ENCODE peak calls at places on chromosomes 7 and 10, in seven cellular contexts. One of them, this sample, is unnamed.

GRCh38 chr7:151763420-151763984 is 113.4 kb downstream of the PRKAG2 start:
- DNase-seq in AG08396: no peak
- DNase-seq in NCI-H1092: no peak
- DNase-seq in dorsolateral prefrontal cortex: no peak
- DNase-seq in mammary epithelial cell: no peak
- DNase-seq in stimulated activated CD4-positive, alpha-beta T cell treated with anti-CD3 and anti-CD28 coated beads, Interleukin-4, amount 100 ng/mL, for 4 hours: no peak
- DNase-seq in NCI-H510A: no peak
- DNase-seq in this sample: no peak

GRCh38 chr7:134502463-134502862 is 24.9 kb upstream of the AKR1B10 start:
- DNase-seq in AG08396: no peak
- DNase-seq in NCI-H1092: no peak
- DNase-seq in dorsolateral prefrontal cortex: no peak
- DNase-seq in mammary epithelial cell: peak
- DNase-seq in stimulated activated CD4-positive, alpha-beta T cell treated with anti-CD3 and anti-CD28 coated beads, Interleukin-4, amount 100 ng/mL, for 4 hours: no peak
- DNase-seq in NCI-H510A: no peak
- DNase-seq in this sample: no peak

GRCh38 chr7:98309566-98309965 is 28.1 kb downstream of the BRI3 start:
- DNase-seq in AG08396: no peak
- DNase-seq in NCI-H1092: no peak
- DNase-seq in dorsolateral prefrontal cortex: no peak
- DNase-seq in mammary epithelial cell: no peak
- DNase-seq in stimulated activated CD4-positive, alpha-beta T cell treated with anti-CD3 and anti-CD28 coated beads, Interleukin-4, amount 100 ng/mL, for 4 hours: no peak
- DNase-seq in NCI-H510A: no peak
- DNase-seq in this sample: no peak

GRCh38 chr10:48477181-48477580 is 127.7 kb downstream of the ARHGAP22 start:
- DNase-seq in AG08396: no peak
- DNase-seq in NCI-H1092: no peak
- DNase-seq in dorsolateral prefrontal cortex: no peak
- DNase-seq in mammary epithelial cell: no peak
- DNase-seq in stimulated activated CD4-positive, alpha-beta T cell treated with anti-CD3 and anti-CD28 coated beads, Interleukin-4, amount 100 ng/mL, for 4 hours: no peak
- DNase-seq in NCI-H510A: no peak
- DNase-seq in this sample: no peak

GRCh38 chr7:122407195-122407594 is 102.6 kb upstream of the FEZF1 start:
- DNase-seq in AG08396: no peak
- DNase-seq in NCI-H1092: no peak
- DNase-seq in dorsolateral prefrontal cortex: no peak
- DNase-seq in mammary epithelial cell: no peak
- DNase-seq in stimulated activated CD4-positive, alpha-beta T cell treated with anti-CD3 and anti-CD28 coated beads, Interleukin-4, amount 100 ng/mL, for 4 hours: no peak
- DNase-seq in NCI-H510A: no peak
- DNase-seq in this sample: no peak

GRCh38 chr10:5627486-5628044 is 38.8 kb downstream of the ASB13 start:
- DNase-seq in AG08396: no peak
- DNase-seq in NCI-H1092: no peak
- DNase-seq in dorsolateral prefrontal cortex: no peak
- DNase-seq in mammary epithelial cell: no peak
- DNase-seq in stimulated activated CD4-positive, alpha-beta T cell treated with anti-CD3 and anti-CD28 coated beads, Interleukin-4, amount 100 ng/mL, for 4 hours: no peak
- DNase-seq in NCI-H510A: no peak
- DNase-seq in this sample: no peak

GRCh38 chr7:151245360-151246160 is 2.9 kb downstream of the SMARCD3 start:
- DNase-seq in AG08396: peak
- DNase-seq in NCI-H1092: peak
- DNase-seq in dorsolateral prefrontal cortex: peak
- DNase-seq in mammary epithelial cell: no peak
- DNase-seq in stimulated activated CD4-positive, alpha-beta T cell treated with anti-CD3 and anti-CD28 coated beads, Interleukin-4, amount 100 ng/mL, for 4 hours: peak
- DNase-seq in NCI-H510A: no peak
- DNase-seq in this sample: no peak

GRCh38 chr10:124653811-124654651 is 90.1 kb downstream of the FAM53B start:
- DNase-seq in AG08396: no peak
- DNase-seq in NCI-H1092: peak
- DNase-seq in dorsolateral prefrontal cortex: no peak
- DNase-seq in mammary epithelial cell: peak
- DNase-seq in stimulated activated CD4-positive, alpha-beta T cell treated with anti-CD3 and anti-CD28 coated beads, Interleukin-4, amount 100 ng/mL, for 4 hours: no peak
- DNase-seq in NCI-H510A: no peak
- DNase-seq in this sample: no peak

GRCh38 chr7:34133983-34134782 is 228.8 kb downstream of the BMPER start:
- DNase-seq in AG08396: peak
- DNase-seq in NCI-H1092: peak
- DNase-seq in dorsolateral prefrontal cortex: peak
- DNase-seq in mammary epithelial cell: peak
- DNase-seq in stimulated activated CD4-positive, alpha-beta T cell treated with anti-CD3 and anti-CD28 coated beads, Interleukin-4, amount 100 ng/mL, for 4 hours: no peak
- DNase-seq in NCI-H510A: peak
- DNase-seq in this sample: peak

GRCh38 chr7:80997841-80998240 is 79.0 kb upstream of the SEMA3C start:
- DNase-seq in AG08396: no peak
- DNase-seq in NCI-H1092: no peak
- DNase-seq in dorsolateral prefrontal cortex: no peak
- DNase-seq in mammary epithelial cell: no peak
- DNase-seq in stimulated activated CD4-positive, alpha-beta T cell treated with anti-CD3 and anti-CD28 coated beads, Interleukin-4, amount 100 ng/mL, for 4 hours: no peak
- DNase-seq in NCI-H510A: no peak
- DNase-seq in this sample: no peak

GRCh38 chr10:50884302-50884701 is 1.1 kb downstream of the A1CF start:
- DNase-seq in AG08396: no peak
- DNase-seq in NCI-H1092: no peak
- DNase-seq in dorsolateral prefrontal cortex: no peak
- DNase-seq in mammary epithelial cell: no peak
- DNase-seq in stimulated activated CD4-positive, alpha-beta T cell treated with anti-CD3 and anti-CD28 coated beads, Interleukin-4, amount 100 ng/mL, for 4 hours: no peak
- DNase-seq in NCI-H510A: no peak
- DNase-seq in this sample: no peak

GRCh38 chr10:132397036-132397541 is at the start of gene PWWP2B:
- DNase-seq in AG08396: peak
- DNase-seq in NCI-H1092: no peak
- DNase-seq in dorsolateral prefrontal cortex: no peak
- DNase-seq in mammary epithelial cell: no peak
- DNase-seq in stimulated activated CD4-positive, alpha-beta T cell treated with anti-CD3 and anti-CD28 coated beads, Interleukin-4, amount 100 ng/mL, for 4 hours: peak
- DNase-seq in NCI-H510A: no peak
- DNase-seq in this sample: no peak

GRCh38 chr7:142896151-142896550 is 10.6 kb upstream of the TRPV6 start:
- DNase-seq in AG08396: no peak
- DNase-seq in NCI-H1092: no peak
- DNase-seq in dorsolateral prefrontal cortex: no peak
- DNase-seq in mammary epithelial cell: no peak
- DNase-seq in stimulated activated CD4-positive, alpha-beta T cell treated with anti-CD3 and anti-CD28 coated beads, Interleukin-4, amount 100 ng/mL, for 4 hours: no peak
- DNase-seq in NCI-H510A: no peak
- DNase-seq in this sample: no peak

GRCh38 chr7:41574377-41574776 is 128.5 kb downstream of the INHBA start:
- DNase-seq in AG08396: peak
- DNase-seq in NCI-H1092: no peak
- DNase-seq in dorsolateral prefrontal cortex: no peak
- DNase-seq in mammary epithelial cell: peak
- DNase-seq in stimulated activated CD4-positive, alpha-beta T cell treated with anti-CD3 and anti-CD28 coated beads, Interleukin-4, amount 100 ng/mL, for 4 hours: no peak
- DNase-seq in NCI-H510A: no peak
- DNase-seq in this sample: no peak

GRCh38 chr10:120575411-120575810 is 118.4 kb downstream of the PLPP4 start:
- DNase-seq in AG08396: no peak
- DNase-seq in NCI-H1092: no peak
- DNase-seq in dorsolateral prefrontal cortex: no peak
- DNase-seq in mammary epithelial cell: no peak
- DNase-seq in stimulated activated CD4-positive, alpha-beta T cell treated with anti-CD3 and anti-CD28 coated beads, Interleukin-4, amount 100 ng/mL, for 4 hours: no peak
- DNase-seq in NCI-H510A: no peak
- DNase-seq in this sample: no peak

GRCh38 chr7:68400783-68401182 is 1197.5 kb upstream of the AUTS2 start:
- DNase-seq in AG08396: no peak
- DNase-seq in NCI-H1092: no peak
- DNase-seq in dorsolateral prefrontal cortex: no peak
- DNase-seq in mammary epithelial cell: no peak
- DNase-seq in stimulated activated CD4-positive, alpha-beta T cell treated with anti-CD3 and anti-CD28 coated beads, Interleukin-4, amount 100 ng/mL, for 4 hours: no peak
- DNase-seq in NCI-H510A: no peak
- DNase-seq in this sample: no peak

GRCh38 chr7:69782917-69783684 is 184.8 kb downstream of the AUTS2 start:
- DNase-seq in AG08396: no peak
- DNase-seq in NCI-H1092: peak
- DNase-seq in dorsolateral prefrontal cortex: no peak
- DNase-seq in mammary epithelial cell: no peak
- DNase-seq in stimulated activated CD4-positive, alpha-beta T cell treated with anti-CD3 and anti-CD28 coated beads, Interleukin-4, amount 100 ng/mL, for 4 hours: no peak
- DNase-seq in NCI-H510A: no peak
- DNase-seq in this sample: no peak